ENCODE peak calls at places on chromosomes 1 and 21, in ten cellular contexts. W is H54; L is posterior vena cava; X is AG09309; P is pulmonary artery endothelial cell; Z is activated gamma-delta T cell treated with anti-CD3 and anti-CD28 coated beads, Interleukin-2, amount 50 U/mL, for 16 hours; Y is A172; U is stimulated activated CD8-positive, alpha-beta memory T cell treated with anti-CD3 and anti-CD28 coated beads, Interleukin-15, amount 100 ng/mL, for 4 hours; J is activated CD4-positive, CD25-positive, alpha-beta regulatory T cell treated with anti-CD3 and anti-CD28 coated beads, Interleukin-2, amount 50 U/mL, for 72 hours; G is progenitor cell of endocrine pancreas. R is an unnamed sample.

GRCh38 chr1:222288056-222288455 is 259.8 kb downstream of the HHIPL2 start:
- DNase-seq in W (peak; percentile 26), L (no peak), X (no peak), P (no peak), Z (no peak), Y (peak; percentile 90), U (no peak), J (no peak), G (no peak), R (no peak)

GRCh38 chr1:156146006-156146748 is 7.2 kb upstream of the SEMA4A start:
- DNase-seq in W (peak; percentile 87), L (peak; percentile 92), X (peak; percentile 90), P (peak; percentile 67), Z (no peak), Y (peak; percentile 99), U (no peak), J (no peak), G (no peak), R (peak; percentile 91)

GRCh38 chr1:161311595-161312181 is 1.9 kb upstream of the MPZ start:
- DNase-seq in W (no peak), L (no peak), X (no peak), P (no peak), Z (no peak), Y (no peak), U (no peak), J (no peak), G (no peak), R (no peak)

GRCh38 chr1:8962812-8963669 is 17.4 kb downstream of the CA6 start:
- DNase-seq in W (peak; percentile 44), L (no peak), X (no peak), P (no peak), Z (peak; percentile 12), Y (peak; percentile 17), U (no peak), J (no peak), G (peak; percentile 18), R (no peak)

GRCh38 chr21:18673789-18674188 is 270.2 kb upstream of the TMPRSS15 start:
- DNase-seq in W (no peak), L (no peak), X (no peak), P (no peak), Z (no peak), Y (no peak), U (no peak), J (no peak), G (no peak), R (no peak)

GRCh38 chr1:40606160-40606559 is 59.3 kb downstream of the RIMS3 start:
- DNase-seq in W (no peak), L (no peak), X (no peak), P (no peak), Z (no peak), Y (no peak), U (no peak), J (no peak), G (no peak), R (no peak)

GRCh38 chr1:31127266-31127665 is 61.7 kb upstream of the PUM1 start:
- DNase-seq in W (no peak), L (no peak), X (no peak), P (no peak), Z (no peak), Y (no peak), U (no peak), J (no peak), G (no peak), R (no peak)

GRCh38 chr1:43426221-43426620 is 27.5 kb downstream of the HYI start:
- DNase-seq in W (no peak), L (peak; percentile 44), X (no peak), P (no peak), Z (no peak), Y (no peak), U (no peak), J (no peak), G (no peak), R (no peak)

GRCh38 chr1:11072216-11072917 is 12.5 kb upstream of the SRM start:
- DNase-seq in W (no peak), L (peak; percentile 37), X (no peak), P (no peak), Z (no peak), Y (no peak), U (no peak), J (no peak), G (no peak), R (no peak)

GRCh38 chr1:6603424-6603850 is 768 bp upstream of the KLHL21 start:
- DNase-seq in W (no peak), L (peak; percentile 90), X (no peak), P (no peak), Z (no peak), Y (no peak), U (peak; percentile 34), J (peak; percentile 59), G (peak; percentile 33), R (peak; percentile 76)

GRCh38 chr1:108565081-108565480 is 5.2 kb downstream of the EEIG2 start:
- DNase-seq in W (no peak), L (no peak), X (no peak), P (no peak), Z (no peak), Y (no peak), U (no peak), J (no peak), G (no peak), R (no peak)

GRCh38 chr1:189185077-189185476 is 1292.6 kb downstream of the BRINP3 start:
- DNase-seq in W (no peak), L (no peak), X (no peak), P (no peak), Z (no peak), Y (no peak), U (no peak), J (no peak), G (no peak), R (no peak)

GRCh38 chr21:22438428-22439086 is 1440.3 kb downstream of the NCAM2 start:
- DNase-seq in W (no peak), L (no peak), X (no peak), P (no peak), Z (no peak), Y (peak; percentile 3), U (no peak), J (no peak), G (no peak), R (no peak)

GRCh38 chr1:15616704-15617172 is 520 bp upstream of the DDI2 start:
- DNase-seq in W (no peak), L (no peak), X (no peak), P (no peak), Z (no peak), Y (no peak), U (no peak), J (no peak), G (no peak), R (no peak)

GRCh38 chr1:159612211-159612885 is 24.7 kb downstream of the APCS start:
- DNase-seq in W (no peak), L (no peak), X (no peak), P (no peak), Z (no peak), Y (no peak), U (no peak), J (no peak), G (no peak), R (no peak)

GRCh38 chr1:16019580-16020277 is 1.9 kb upstream of the HSPB7 start:
- DNase-seq in W (no peak), L (no peak), X (no peak), P (no peak), Z (no peak), Y (peak; percentile 16), U (no peak), J (no peak), G (no peak), R (no peak)

GRCh38 chr1:54355931-54356679 is 50.1 kb downstream of the SSBP3 start:
- DNase-seq in W (no peak), L (no peak), X (no peak), P (no peak), Z (no peak), Y (no peak), U (no peak), J (no peak), G (peak; percentile 25), R (no peak)

GRCh38 chr1:10818262-10819197 is 22.1 kb upstream of the CASZ1 start:
- DNase-seq in W (no peak), L (no peak), X (no peak), P (no peak), Z (no peak), Y (no peak), U (no peak), J (no peak), G (no peak), R (no peak)

GRCh38 chr1:111417755-111418154 is 9.8 kb downstream of the OVGP1 start:
- DNase-seq in W (no peak), L (no peak), X (no peak), P (no peak), Z (no peak), Y (no peak), U (no peak), J (no peak), G (no peak), R (no peak)

R was measured in dermis microvascular lymphatic vessel endothelial cell.